ENCODE peak calls at places on chromosomes 12 and 14, in six cellular contexts. G is smooth muscle cell of the brain vasculature; W is HFFc6; P is germinal center; O is GM13976; Q is stimulated activated naive CD8-positive, alpha-beta T cell treated with anti-CD3 and anti-CD28 coated beads, Interleukin-15, Interleukin-2, amounts not matched to agents 100 U/mL and 50 U/mL, for 24 hours. B is an unnamed sample.

GRCh38 chr12:31491819-31492598 is 98.9 kb downstream of the DENND5B start:
- DNase-seq in G (peak), W (peak), P (no peak), O (no peak), Q (no peak), B (peak)

GRCh38 chr12:71392521-71393145 is 47.0 kb upstream of the LGR5 start:
- DNase-seq in G (peak), W (peak), P (peak), O (peak), Q (no peak), B (peak)

GRCh38 chr14:52325126-52325525 is 11.0 kb downstream of the PTGER2 start:
- DNase-seq in G (no peak), W (no peak), P (peak), O (peak), Q (peak), B (no peak)

GRCh38 chr12:55760663-55761062 is 17.7 kb downstream of the GDF11 start:
- DNase-seq in G (no peak), W (no peak), P (no peak), O (no peak), Q (no peak), B (no peak)

GRCh38 chr14:70441641-70442040 is 10.3 kb upstream of the ADAM21 start:
- DNase-seq in G (no peak), W (no peak), P (no peak), O (no peak), Q (no peak), B (no peak)

GRCh38 chr14:93788557-93789365 is 476 bp upstream of the PRIMA1 start:
- DNase-seq in G (no peak), W (no peak), P (peak), O (no peak), Q (no peak), B (no peak)

GRCh38 chr14:96502621-96503251 is 554 bp downstream of the PAPOLA start:
- DNase-seq in G (no peak), W (peak), P (peak), O (peak), Q (peak), B (no peak)

GRCh38 chr12:64665506-64665905 is 55.2 kb downstream of the RASSF3 start:
- DNase-seq in G (no peak), W (no peak), P (no peak), O (no peak), Q (no peak), B (no peak)

GRCh38 chr14:38255408-38255672 is 553 bp downstream of the CLEC14A start:
- DNase-seq in G (no peak), W (no peak), P (no peak), O (no peak), Q (peak), B (no peak)

GRCh38 chr12:84913151-84913550 is 552 bp upstream of the SLC6A15 start:
- DNase-seq in G (no peak), W (no peak), P (no peak), O (no peak), Q (no peak), B (no peak)

GRCh38 chr12:116037941-116038837 is 239.3 kb downstream of the MED13L start:
- DNase-seq in G (no peak), W (peak), P (no peak), O (no peak), Q (no peak), B (no peak)

GRCh38 chr14:80940146-80940545 is 1.4 kb downstream of the CEP128 start:
- DNase-seq in G (no peak), W (no peak), P (no peak), O (no peak), Q (no peak), B (no peak)

GRCh38 chr12:22477166-22477893 is 67.0 kb downstream of the C2CD5 start:
- DNase-seq in G (peak), W (peak), P (no peak), O (no peak), Q (no peak), B (peak)

GRCh38 chr12:14613718-14614117 is 46.0 kb upstream of the PLBD1 start:
- DNase-seq in G (no peak), W (no peak), P (peak), O (peak), Q (no peak), B (no peak)

GRCh38 chr14:85468815-85469214 is 61.1 kb upstream of the FLRT2 start:
- DNase-seq in G (no peak), W (no peak), P (no peak), O (no peak), Q (no peak), B (no peak)

GRCh38 chr12:45232771-45233372 is 17.0 kb downstream of the ANO6 start:
- DNase-seq in G (no peak), W (peak), P (no peak), O (no peak), Q (peak), B (peak)

GRCh38 chr12:96015672-96016071 is 19.5 kb upstream of the HAL start:
- DNase-seq in G (no peak), W (peak), P (no peak), O (no peak), Q (no peak), B (no peak)

GRCh38 chr14:36944307-36945010 is 227.9 kb downstream of the SLC25A21 start:
- DNase-seq in G (no peak), W (peak), P (no peak), O (no peak), Q (no peak), B (no peak)

B was measured in glomerular endothelial cell.